ENCODE peak calls at places on chromosomes 11 and 22, in eight cellular contexts. One of them, this sample, is unnamed.
A peak's percentile ranks its signal among the peaks of the same experiment; 100 is the strongest.

GRCh38 chr11:72519220-72519881 is 85.0 kb upstream of the CLPB start:
- DNase-seq in CD8-positive, alpha-beta memory T cell: peak; percentile 6
- DNase-seq in tibial nerve: no peak
- DNase-seq in aorta: no peak
- DNase-seq in SJSA1: no peak
- DNase-seq in mammary epithelial cell: no peak
- DNase-seq in CD8-positive, alpha-beta T cell: no peak
- DNase-seq in GM23248: peak; percentile 62
- DNase-seq in this sample: no peak

GRCh38 chr11:17986007-17986710 is 26.7 kb downstream of the SERGEF start:
- DNase-seq in mammary epithelial cell: peak; percentile 82
- DNase-seq in tibial nerve: peak; percentile 12
- DNase-seq in aorta: peak; percentile 79
- DNase-seq in SJSA1: no peak
- DNase-seq in CD8-positive, alpha-beta memory T cell: no peak
- DNase-seq in CD8-positive, alpha-beta T cell: no peak
- DNase-seq in GM23248: peak; percentile 94
- DNase-seq in this sample: no peak

GRCh38 chr11:2171531-2171930 is at the start of gene TH:
- DNase-seq in GM23248: no peak
- DNase-seq in CD8-positive, alpha-beta T cell: no peak
- DNase-seq in mammary epithelial cell: no peak
- DNase-seq in aorta: no peak
- DNase-seq in SJSA1: no peak
- DNase-seq in tibial nerve: no peak
- DNase-seq in CD8-positive, alpha-beta memory T cell: no peak
- DNase-seq in this sample: no peak

GRCh38 chr11:127843483-127844396 is 743.6 kb downstream of the ETS1 start:
- DNase-seq in aorta: peak; percentile 92
- DNase-seq in mammary epithelial cell: peak; percentile 64
- DNase-seq in GM23248: peak; percentile 88
- DNase-seq in SJSA1: peak; percentile 56
- DNase-seq in tibial nerve: peak; percentile 60
- DNase-seq in CD8-positive, alpha-beta memory T cell: peak; percentile 36
- DNase-seq in CD8-positive, alpha-beta T cell: peak; percentile 26
- DNase-seq in this sample: peak; percentile 85

GRCh38 chr11:2306971-2307732 is 5.3 kb downstream of the TSPAN32 start:
- DNase-seq in mammary epithelial cell: no peak
- DNase-seq in SJSA1: peak; percentile 74
- DNase-seq in tibial nerve: no peak
- DNase-seq in CD8-positive, alpha-beta memory T cell: no peak
- DNase-seq in GM23248: peak; percentile 22
- DNase-seq in CD8-positive, alpha-beta T cell: no peak
- DNase-seq in aorta: peak; percentile 70
- DNase-seq in this sample: no peak

GRCh38 chr22:37262346-37262745 is 18.3 kb upstream of the RAC2 start:
- DNase-seq in aorta: peak; percentile 5
- DNase-seq in CD8-positive, alpha-beta T cell: no peak
- DNase-seq in SJSA1: no peak
- DNase-seq in CD8-positive, alpha-beta memory T cell: no peak
- DNase-seq in mammary epithelial cell: no peak
- DNase-seq in tibial nerve: no peak
- DNase-seq in GM23248: no peak
- DNase-seq in this sample: no peak

GRCh38 chr11:20022363-20023081 is 137.8 kb downstream of the DBX1 start:
- DNase-seq in tibial nerve: no peak
- DNase-seq in GM23248: no peak
- DNase-seq in aorta: no peak
- DNase-seq in CD8-positive, alpha-beta memory T cell: no peak
- DNase-seq in SJSA1: no peak
- DNase-seq in mammary epithelial cell: peak; percentile 67
- DNase-seq in CD8-positive, alpha-beta T cell: no peak
- DNase-seq in this sample: peak; percentile 41

GRCh38 chr22:32926600-32926999 is 125.1 kb downstream of the TIMP3 start:
- DNase-seq in CD8-positive, alpha-beta memory T cell: no peak
- DNase-seq in SJSA1: no peak
- DNase-seq in GM23248: peak; percentile 64
- DNase-seq in tibial nerve: peak; percentile 48
- DNase-seq in aorta: no peak
- DNase-seq in CD8-positive, alpha-beta T cell: no peak
- DNase-seq in mammary epithelial cell: peak; percentile 52
- DNase-seq in this sample: no peak

GRCh38 chr11:70371241-70371640 is 27.1 kb upstream of the CTTN start:
- DNase-seq in mammary epithelial cell: peak; percentile 7
- DNase-seq in tibial nerve: no peak
- DNase-seq in SJSA1: no peak
- DNase-seq in CD8-positive, alpha-beta T cell: no peak
- DNase-seq in CD8-positive, alpha-beta memory T cell: no peak
- DNase-seq in aorta: no peak
- DNase-seq in GM23248: no peak
- DNase-seq in this sample: no peak

GRCh38 chr11:134987828-134988227 is 575.8 kb upstream of the B3GAT1 start:
- DNase-seq in SJSA1: no peak
- DNase-seq in mammary epithelial cell: no peak
- DNase-seq in CD8-positive, alpha-beta T cell: no peak
- DNase-seq in aorta: no peak
- DNase-seq in CD8-positive, alpha-beta memory T cell: no peak
- DNase-seq in GM23248: no peak
- DNase-seq in tibial nerve: no peak
- DNase-seq in this sample: no peak

GRCh38 chr22:32985899-32986772 is 72.0 kb downstream of the SYN3 start:
- DNase-seq in tibial nerve: peak; percentile 94
- DNase-seq in GM23248: peak; percentile 86
- DNase-seq in SJSA1: peak; percentile 88
- DNase-seq in CD8-positive, alpha-beta memory T cell: no peak
- DNase-seq in CD8-positive, alpha-beta T cell: no peak
- DNase-seq in aorta: no peak
- DNase-seq in mammary epithelial cell: peak; percentile 75
- DNase-seq in this sample: peak; percentile 72

GRCh38 chr22:35582861-35583670 is 34.1 kb downstream of the MB start:
- DNase-seq in GM23248: peak; percentile 70
- DNase-seq in CD8-positive, alpha-beta memory T cell: peak; percentile 40
- DNase-seq in SJSA1: no peak
- DNase-seq in mammary epithelial cell: no peak
- DNase-seq in aorta: no peak
- DNase-seq in tibial nerve: peak; percentile 49
- DNase-seq in CD8-positive, alpha-beta T cell: peak; percentile 42
- DNase-seq in this sample: peak; percentile 68

GRCh38 chr22:22702874-22703570 is 58.6 kb downstream of the GGTLC2 start:
- DNase-seq in mammary epithelial cell: no peak
- DNase-seq in tibial nerve: no peak
- DNase-seq in CD8-positive, alpha-beta memory T cell: no peak
- DNase-seq in SJSA1: no peak
- DNase-seq in aorta: no peak
- DNase-seq in GM23248: no peak
- DNase-seq in CD8-positive, alpha-beta T cell: no peak
- DNase-seq in this sample: no peak

GRCh38 chr22:47816121-47816915 is 1053.9 kb downstream of the TBC1D22A start:
- DNase-seq in SJSA1: peak; percentile 19
- DNase-seq in aorta: no peak
- DNase-seq in CD8-positive, alpha-beta memory T cell: no peak
- DNase-seq in tibial nerve: no peak
- DNase-seq in GM23248: no peak
- DNase-seq in CD8-positive, alpha-beta T cell: no peak
- DNase-seq in mammary epithelial cell: no peak
- DNase-seq in this sample: no peak

GRCh38 chr11:131499199-131499598 is 128.8 kb downstream of the NTM start:
- DNase-seq in aorta: no peak
- DNase-seq in CD8-positive, alpha-beta T cell: no peak
- DNase-seq in SJSA1: no peak
- DNase-seq in CD8-positive, alpha-beta memory T cell: no peak
- DNase-seq in GM23248: no peak
- DNase-seq in mammary epithelial cell: no peak
- DNase-seq in tibial nerve: no peak
- DNase-seq in this sample: no peak

GRCh38 chr11:24747275-24748251 is 250.7 kb downstream of the LUZP2 start:
- DNase-seq in SJSA1: no peak
- DNase-seq in CD8-positive, alpha-beta T cell: no peak
- DNase-seq in tibial nerve: no peak
- DNase-seq in CD8-positive, alpha-beta memory T cell: no peak
- DNase-seq in GM23248: no peak
- DNase-seq in mammary epithelial cell: no peak
- DNase-seq in aorta: no peak
- DNase-seq in this sample: no peak

GRCh38 chr11:65798882-65799281 is 12.0 kb downstream of the OVOL1 start:
- DNase-seq in GM23248: no peak
- DNase-seq in mammary epithelial cell: no peak
- DNase-seq in SJSA1: no peak
- DNase-seq in tibial nerve: no peak
- DNase-seq in CD8-positive, alpha-beta memory T cell: no peak
- DNase-seq in CD8-positive, alpha-beta T cell: no peak
- DNase-seq in aorta: no peak
- DNase-seq in this sample: no peak
- H3K4me1 ChIP-seq in GM23248: no peaks in the 10 kb centered on the region
- H3K4me1 ChIP-seq in mammary epithelial cell: peaks cover 4% of the 10 kb centered on the region
- H3K4me1 ChIP-seq in SJSA1: no peaks in the 10 kb centered on the region
- H3K4me1 ChIP-seq in tibial nerve: no peaks in the 10 kb centered on the region
- H3K4me1 ChIP-seq in CD8-positive, alpha-beta memory T cell: no peaks in the 10 kb centered on the region
- H3K4me1 ChIP-seq in CD8-positive, alpha-beta T cell: no peaks in the 10 kb centered on the region
- H3K4me1 ChIP-seq in aorta: no peaks in the 10 kb centered on the region
- H3K4me1 ChIP-seq in this sample: peaks cover under 1% of the 10 kb centered on the region

GRCh38 chr11:10477690-10478046 is 22.6 kb downstream of the AMPD3 start:
- DNase-seq in CD8-positive, alpha-beta memory T cell: no peak
- DNase-seq in aorta: peak; percentile 68
- DNase-seq in mammary epithelial cell: no peak
- DNase-seq in tibial nerve: no peak
- DNase-seq in GM23248: no peak
- DNase-seq in SJSA1: no peak
- DNase-seq in CD8-positive, alpha-beta T cell: no peak
- DNase-seq in this sample: no peak
- H3K36me3 ChIP-seq in CD8-positive, alpha-beta memory T cell: peaks cover 18% of the 10 kb centered on the region
- H3K36me3 ChIP-seq in aorta: no peaks in the 10 kb centered on the region
- H3K36me3 ChIP-seq in mammary epithelial cell: no peaks in the 10 kb centered on the region
- H3K36me3 ChIP-seq in tibial nerve: no peaks in the 10 kb centered on the region
- H3K36me3 ChIP-seq in GM23248: no peaks in the 10 kb centered on the region
- H3K36me3 ChIP-seq in SJSA1: no peaks in the 10 kb centered on the region
- H3K36me3 ChIP-seq in CD8-positive, alpha-beta T cell: no peaks in the 10 kb centered on the region
- H3K36me3 ChIP-seq in this sample: no peaks in the 10 kb centered on the region

DNA sequence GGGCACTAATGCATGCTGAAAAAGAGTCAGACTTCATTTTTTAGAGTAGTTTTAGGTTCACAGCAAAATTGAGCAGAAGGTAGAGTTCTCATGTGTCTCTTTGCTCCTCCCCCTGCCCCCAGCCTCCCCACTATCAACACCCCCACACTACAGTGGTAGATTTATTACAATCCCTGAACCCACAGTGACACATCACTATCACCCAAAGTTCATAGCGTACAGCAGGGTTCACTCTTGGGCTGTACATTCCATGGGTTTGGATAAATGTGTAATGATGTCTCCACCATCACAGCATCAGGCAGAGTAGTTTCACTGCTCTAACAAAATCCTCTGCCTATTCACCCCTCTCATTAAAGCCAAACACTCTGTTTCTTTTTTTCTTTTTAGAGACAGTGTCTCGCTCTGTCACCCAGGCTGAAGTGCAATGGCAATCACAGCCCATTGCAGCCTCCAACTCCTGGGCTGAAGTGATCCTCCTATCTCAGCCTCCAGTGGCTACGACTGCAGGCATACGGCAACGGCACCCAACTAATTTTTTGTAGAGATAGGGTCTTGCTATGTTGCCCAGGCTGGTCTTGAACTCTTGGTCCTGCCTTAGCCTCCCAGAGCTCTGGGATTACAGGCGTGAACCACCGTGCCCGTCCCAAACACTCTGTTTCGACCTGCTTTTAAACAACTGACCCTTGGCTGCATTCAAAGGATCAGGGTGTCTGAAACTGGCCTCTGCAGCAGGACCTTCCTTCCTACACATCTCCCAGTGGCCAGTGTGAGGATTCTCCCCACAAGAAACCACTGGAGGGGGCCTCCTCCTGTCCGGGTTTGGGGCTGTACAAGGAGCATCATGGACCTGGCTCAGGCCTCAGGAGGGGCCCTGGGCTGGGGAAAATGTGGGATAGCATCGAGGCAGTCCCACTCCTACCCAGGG is 4.2 kb downstream of the BEST1 start:
- DNase-seq in CD8-positive, alpha-beta T cell: no peak
- DNase-seq in mammary epithelial cell: no peak
- DNase-seq in SJSA1: no peak
- DNase-seq in aorta: no peak
- DNase-seq in CD8-positive, alpha-beta memory T cell: no peak
- DNase-seq in GM23248: peak; percentile 60
- DNase-seq in tibial nerve: no peak
- DNase-seq in this sample: no peak
- H3K27ac ChIP-seq in CD8-positive, alpha-beta T cell: no peak overlapping the region
- H3K27ac ChIP-seq in mammary epithelial cell: no peak overlapping the region
- H3K27ac ChIP-seq in SJSA1: no peak overlapping the region
- H3K27ac ChIP-seq in aorta: no peak overlapping the region
- H3K27ac ChIP-seq in CD8-positive, alpha-beta memory T cell: no peak overlapping the region
- H3K27ac ChIP-seq in GM23248: peak overlapping the region; percentile 78
- H3K27ac ChIP-seq in tibial nerve: peak overlapping the region; percentile 96
- H3K27ac ChIP-seq in this sample: no peak overlapping the region

DNA sequence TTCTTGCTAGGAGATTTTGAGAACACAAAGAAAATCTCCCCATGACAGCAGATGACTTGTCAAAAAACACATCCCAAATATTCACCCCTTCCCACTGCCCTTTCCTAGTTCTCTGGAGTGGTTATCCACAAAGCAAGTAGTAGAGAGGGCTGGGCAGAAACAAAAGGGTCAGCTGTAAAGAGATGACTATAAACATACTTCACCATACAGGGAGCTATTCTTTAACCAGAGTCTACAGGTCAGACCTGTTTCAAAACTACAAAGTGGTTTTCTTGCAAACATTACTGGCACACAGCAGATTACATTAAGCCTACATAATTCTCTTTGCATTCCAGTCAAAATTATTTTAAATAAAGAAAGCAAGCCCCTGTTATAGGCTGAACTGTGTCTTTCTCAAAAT is 47.7 kb upstream of the NFRKB start:
- DNase-seq in GM23248: no peak
- DNase-seq in SJSA1: no peak
- DNase-seq in CD8-positive, alpha-beta T cell: no peak
- DNase-seq in aorta: no peak
- DNase-seq in tibial nerve: no peak
- DNase-seq in CD8-positive, alpha-beta memory T cell: no peak
- DNase-seq in mammary epithelial cell: no peak
- DNase-seq in this sample: no peak
- H3K4me1 ChIP-seq in GM23248: no peaks in the 10 kb centered on the region
- H3K4me1 ChIP-seq in SJSA1: no peaks in the 10 kb centered on the region
- H3K4me1 ChIP-seq in CD8-positive, alpha-beta T cell: no peaks in the 10 kb centered on the region
- H3K4me1 ChIP-seq in aorta: no peaks in the 10 kb centered on the region
- H3K4me1 ChIP-seq in tibial nerve: no peaks in the 10 kb centered on the region
- H3K4me1 ChIP-seq in CD8-positive, alpha-beta memory T cell: no peaks in the 10 kb centered on the region
- H3K4me1 ChIP-seq in mammary epithelial cell: no peaks in the 10 kb centered on the region
- H3K4me1 ChIP-seq in this sample: no peaks in the 10 kb centered on the region

GRCh38 chr11:44944853-44945235 is 5.8 kb downstream of the TP53I11 start:
- DNase-seq in CD8-positive, alpha-beta T cell: no peak
- DNase-seq in SJSA1: no peak
- DNase-seq in GM23248: no peak
- DNase-seq in mammary epithelial cell: no peak
- DNase-seq in aorta: no peak
- DNase-seq in tibial nerve: no peak
- DNase-seq in CD8-positive, alpha-beta memory T cell: no peak
- DNase-seq in this sample: no peak
- H3K36me3 ChIP-seq in CD8-positive, alpha-beta T cell: no peaks in the 10 kb centered on the region
- H3K36me3 ChIP-seq in SJSA1: peaks cover 40% of the 10 kb centered on the region
- H3K36me3 ChIP-seq in GM23248: no peaks in the 10 kb centered on the region
- H3K36me3 ChIP-seq in mammary epithelial cell: no peaks in the 10 kb centered on the region
- H3K36me3 ChIP-seq in aorta: no peaks in the 10 kb centered on the region
- H3K36me3 ChIP-seq in tibial nerve: no peaks in the 10 kb centered on the region
- H3K36me3 ChIP-seq in CD8-positive, alpha-beta memory T cell: no peaks in the 10 kb centered on the region
- H3K36me3 ChIP-seq in this sample: no peaks in the 10 kb centered on the region

This sample was measured in body of pancreas.